ENCODE peak calls at places on chromosomes 13 and 19, in nine cellular contexts. H, W, P, U, K, B, S, F and E are unnamed samples.

GRCh38 chr13:41213919-41214318 is 19.6 kb upstream of the KBTBD7 start:
- DNase-seq in H (no peak), W (no peak), S (no peak), U (no peak), B (no peak), F (no peak), P (no peak), K (peak), E (no peak)

GRCh38 chr19:4660181-4660791 is 9.9 kb downstream of the MYDGF start:
- DNase-seq in K (peak), S (no peak), P (peak), B (no peak), H (peak), U (peak), F (no peak), W (peak), E (no peak)

GRCh38 chr13:101875717-101876393 is 423.4 kb downstream of the ITGBL1 start:
- DNase-seq in F (no peak), P (no peak), U (no peak), K (no peak), B (no peak), W (peak), S (no peak), H (no peak), E (peak)

GRCh38 chr13:38173403-38173802 is 176.2 kb upstream of the UFM1 start:
- DNase-seq in B (no peak), K (no peak), P (no peak), U (no peak), S (no peak), W (no peak), H (peak), F (no peak), E (no peak)

GRCh38 chr19:51366050-51366998 is at the start of gene ETFB:
- DNase-seq in B (peak), K (peak), W (peak), U (peak), F (peak), H (peak), P (peak), S (peak), E (peak)

GRCh38 chr19:33815410-33816340 is 19.0 kb downstream of the KCTD15 start:
- DNase-seq in P (no peak), W (no peak), U (no peak), F (no peak), H (no peak), K (peak), S (no peak), B (peak), E (no peak)

GRCh38 chr19:37855098-37855497 is 51.3 kb downstream of the WDR87 start:
- DNase-seq in U (no peak), K (no peak), B (peak), H (peak), W (no peak), P (no peak), F (no peak), S (no peak), E (no peak)

GRCh38 chr13:109628251-109628699 is 158.1 kb downstream of the IRS2 start:
- DNase-seq in P (no peak), U (no peak), H (no peak), B (no peak), K (no peak), W (no peak), F (no peak), S (no peak), E (peak)

GRCh38 chr19:18645035-18645511 is 8.2 kb downstream of the KLHL26 start:
- DNase-seq in U (no peak), H (no peak), P (no peak), S (no peak), K (no peak), F (no peak), W (no peak), B (no peak), E (no peak)

GRCh38 chr13:27556109-27556508 is 64.2 kb downstream of the LNX2 start:
- DNase-seq in F (no peak), B (no peak), P (no peak), S (no peak), U (no peak), H (no peak), K (peak), W (no peak), E (no peak)

GRCh38 chr13:47564041-47564440 is 437.0 kb downstream of the SUCLA2 start:
- DNase-seq in P (no peak), F (no peak), K (no peak), H (peak), W (peak), S (no peak), B (no peak), U (no peak), E (no peak)

GRCh38 chr19:14167013-14167593 is 30.7 kb upstream of the ASF1B start:
- DNase-seq in W (no peak), B (no peak), S (no peak), K (no peak), F (no peak), H (no peak), P (no peak), U (no peak), E (no peak)

GRCh38 chr13:50052478-50052877 is 37.2 kb downstream of the KCNRG start:
- DNase-seq in S (no peak), B (no peak), K (no peak), U (no peak), H (no peak), F (no peak), P (no peak), W (no peak), E (no peak)

DNA sequence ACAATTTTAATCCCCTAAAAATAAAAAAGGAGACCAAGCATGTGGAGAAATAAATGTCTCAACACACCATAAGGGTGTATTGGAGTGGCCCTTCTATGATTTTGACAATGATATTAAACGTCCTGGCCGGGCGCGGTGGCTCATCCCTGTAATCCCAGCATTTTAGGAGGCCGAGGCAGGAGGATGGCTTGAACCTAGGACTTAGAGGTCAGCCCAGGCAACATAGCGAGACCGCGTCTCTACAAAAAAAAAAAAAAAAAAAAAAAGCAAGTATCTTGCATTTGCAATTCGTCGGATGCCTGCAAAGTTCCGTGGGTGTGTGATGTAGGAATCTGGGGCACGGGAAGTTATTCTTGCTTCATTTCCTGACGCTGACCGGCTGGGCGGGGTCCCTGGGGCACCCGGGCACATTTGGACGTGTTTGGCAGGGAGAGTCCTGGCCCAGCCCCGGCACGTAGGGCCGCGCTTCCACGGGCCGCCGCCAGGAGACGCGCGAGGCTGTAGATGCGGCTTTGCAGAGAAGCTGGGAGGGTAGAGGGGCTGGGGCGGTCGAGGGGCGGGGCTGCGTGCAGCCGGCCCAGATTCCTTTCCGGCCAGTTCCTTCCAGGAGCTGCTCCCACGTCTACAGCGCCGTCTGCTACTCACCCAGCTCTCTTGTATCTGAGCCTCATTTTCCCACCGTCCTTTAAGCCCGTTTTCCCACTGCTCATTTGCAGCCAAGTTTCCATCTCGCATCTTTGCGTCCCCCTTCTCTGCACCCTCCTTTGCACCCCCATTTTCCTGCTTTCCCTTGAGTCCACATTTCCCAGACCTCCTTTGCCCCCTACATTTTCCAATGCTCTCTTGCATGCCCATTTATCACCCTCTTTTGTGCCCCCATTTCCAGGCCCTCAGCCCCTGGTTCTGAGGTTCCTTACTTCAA is 2.2 kb upstream of the TSPAN16 start:
- DNase-seq in W (peak), H (peak), U (peak), K (peak), P (peak), F (peak), S (peak), B (peak), E (peak)
- TF ChIP-seq REST in W (no peak), H (no peak), U (peak), K (no peak), P (no peak), F (no peak), S (no peak), B (peak), E (no peak)

DNA sequence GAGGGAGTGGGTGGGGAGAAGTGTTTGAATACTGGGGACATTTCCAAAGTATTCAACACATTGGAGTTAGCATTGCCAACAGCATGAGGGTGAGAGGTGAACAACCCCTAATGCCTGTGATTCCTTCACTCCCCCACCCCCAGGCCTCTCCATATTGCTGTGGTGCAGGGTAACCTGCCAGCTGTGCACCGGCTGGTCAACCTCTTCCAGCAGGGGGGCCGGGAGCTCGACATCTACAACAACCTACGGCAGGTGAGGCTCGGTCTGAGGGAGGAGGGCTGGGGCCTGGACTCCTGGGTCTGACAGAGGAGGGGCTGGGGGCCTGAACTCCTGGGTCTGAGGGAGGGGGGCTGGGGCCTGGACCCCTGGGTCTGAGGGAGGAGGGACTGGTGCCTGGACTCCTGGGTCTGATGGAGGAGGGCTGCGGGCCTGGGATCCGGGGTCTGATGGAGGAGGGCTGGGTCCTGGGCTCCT is 7.6 kb downstream of the BCL3 start:
- DNase-seq in K (no peak), P (no peak), U (no peak), S (no peak), H (no peak), W (no peak), B (no peak), F (no peak), E (no peak)
- H3K27ac ChIP-seq in K (no peak), P (peak), U (no peak), S (no peak), H (no peak), W (no peak), B (no peak), F (peak), E (peak)

GRCh38 chr13:111326981-111327642 is 6.7 kb downstream of the TEX29 start:
- DNase-seq in K (no peak), B (no peak), H (no peak), U (no peak), F (no peak), S (no peak), P (no peak), W (no peak), E (no peak)
- TF ChIP-seq REST in K (no peak), B (no peak), H (no peak), U (no peak), F (no peak), S (no peak), P (no peak), W (no peak), E (no peak)

GRCh38 chr19:56301152-56301551 is 13.5 kb downstream of the ZSCAN5A start:
- DNase-seq in F (no peak), B (no peak), U (no peak), W (no peak), K (no peak), H (peak), P (no peak), S (no peak), E (no peak)

GRCh38 chr19:56304243-56304642 is 10.4 kb downstream of the ZSCAN5A start:
- DNase-seq in U (no peak), F (no peak), S (no peak), K (no peak), W (no peak), H (no peak), P (no peak), B (no peak), E (no peak)

GRCh38 chr19:56299688-56300087 is 15.0 kb downstream of the ZSCAN5A start:
- DNase-seq in B (no peak), K (no peak), F (no peak), W (no peak), U (no peak), P (no peak), S (no peak), H (no peak), E (no peak)

GRCh38 chr19:56297010-56297409 is 17.6 kb downstream of the ZSCAN5A start:
- DNase-seq in W (no peak), P (no peak), H (no peak), F (no peak), K (no peak), U (no peak), B (no peak), S (no peak), E (no peak)

DNA sequence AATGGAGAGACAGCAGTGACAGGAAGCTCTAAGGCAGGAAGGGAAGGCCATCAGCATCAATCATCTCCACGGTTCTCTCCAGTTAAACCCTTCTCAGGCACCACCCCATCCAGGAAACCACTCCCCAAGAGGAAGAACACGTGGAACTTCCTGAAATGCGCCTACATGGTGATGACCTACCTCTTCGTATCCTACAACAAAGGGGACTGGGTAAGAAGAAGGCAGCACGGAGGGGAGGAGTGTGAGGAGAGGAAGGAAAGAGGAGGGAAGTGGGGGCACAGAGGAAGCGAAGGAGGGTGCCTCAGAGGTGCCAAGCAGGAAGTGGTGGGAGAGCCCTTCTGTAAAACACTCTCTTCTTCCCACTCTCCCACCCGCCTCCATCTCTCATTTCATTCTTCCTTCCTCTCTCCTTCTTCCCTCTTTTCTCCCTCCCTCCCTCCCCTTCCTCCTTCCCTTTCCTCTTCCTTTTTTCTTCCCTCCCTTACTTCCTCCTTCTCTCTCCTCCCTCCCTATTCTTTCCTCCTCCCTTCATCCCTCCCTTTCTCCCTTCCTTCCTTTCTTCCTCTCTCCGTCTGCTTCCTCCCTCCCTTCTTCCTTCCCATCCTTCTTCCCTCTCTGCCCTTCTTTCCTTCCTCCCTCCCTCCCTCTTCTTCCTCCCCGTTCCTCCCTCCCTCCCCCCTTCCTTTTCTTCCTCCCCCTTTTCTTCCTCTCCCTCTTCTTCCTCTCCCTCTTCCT is 12.6 kb downstream of the ZSCAN5A start:
- DNase-seq in U (no peak), B (no peak), H (no peak), F (no peak), K (peak), W (no peak), S (no peak), P (no peak), E (no peak)
- H3K27ac ChIP-seq in U (no peak), B (no peak), H (no peak), F (no peak), K (no peak), W (no peak), S (no peak), P (no peak), E (no peak)

DNA sequence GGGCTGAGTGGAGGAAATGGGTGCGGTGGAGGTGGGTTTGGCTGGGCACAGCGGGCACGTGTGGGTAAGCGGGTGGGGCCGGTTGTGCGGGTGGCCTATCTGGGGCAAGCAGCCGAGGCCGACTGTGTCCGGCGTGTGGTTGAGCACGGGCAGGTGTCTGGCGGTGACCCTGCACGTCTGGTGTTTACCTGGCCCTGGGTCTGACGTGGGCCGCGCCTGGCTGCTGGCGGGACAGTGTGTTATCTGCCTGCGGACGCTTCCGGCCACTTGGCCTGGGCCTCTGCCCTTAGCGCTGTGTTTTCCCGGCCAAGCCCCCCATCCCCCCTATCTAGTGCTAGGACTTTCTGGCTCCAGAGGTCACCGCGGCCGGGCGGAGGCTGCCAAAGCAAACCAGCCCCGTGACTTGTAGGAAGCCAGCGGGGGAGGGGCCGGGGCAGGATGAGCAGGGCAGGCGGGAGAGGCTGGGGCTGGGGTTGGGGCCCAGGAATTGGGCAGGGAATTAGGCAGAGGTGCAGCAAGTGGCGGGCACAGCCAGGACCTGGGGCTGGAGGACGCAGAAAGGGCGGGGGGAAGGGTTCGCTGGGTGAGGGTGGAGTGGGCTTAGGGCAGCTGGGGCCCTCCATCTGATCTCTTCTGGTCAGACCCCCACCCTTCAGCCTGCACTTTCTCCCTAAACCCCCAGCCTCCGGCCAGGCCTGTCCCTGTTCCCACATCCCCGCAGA is 534 bp upstream of the HPN start:
- DNase-seq in H (peak), P (no peak), K (no peak), W (peak), B (no peak), F (no peak), S (no peak), U (peak), E (no peak)
- TF ChIP-seq REST in H (no peak), P (no peak), K (no peak), W (peak), B (no peak), F (no peak), S (no peak), U (peak), E (no peak)

DNA sequence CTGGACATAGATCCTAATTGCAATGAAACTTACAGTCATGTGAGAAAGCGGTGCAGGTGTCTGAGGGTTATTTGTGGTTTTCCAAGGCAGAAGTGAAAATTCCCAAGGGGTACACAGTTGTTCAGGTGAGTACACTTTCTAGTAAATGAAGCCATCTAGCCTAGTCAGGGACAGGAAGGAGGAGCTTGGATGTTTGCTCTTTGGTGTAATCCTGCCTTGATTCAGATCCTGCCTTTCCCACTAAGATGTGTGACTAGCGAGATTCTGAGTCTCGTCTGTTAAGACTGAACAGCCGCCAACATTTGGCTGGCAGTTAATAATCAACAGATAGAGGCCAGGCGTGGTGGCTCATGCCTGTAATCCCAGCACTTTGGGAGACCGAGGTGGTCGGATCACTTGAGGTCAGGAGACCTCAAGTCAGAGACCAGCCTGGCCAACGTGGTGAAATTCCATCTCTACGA is 2.5 kb downstream of the RPS9 start:
- DNase-seq in K (no peak), U (no peak), P (no peak), W (peak), B (no peak), H (no peak), F (no peak), S (no peak), E (no peak)
- H3K27ac ChIP-seq in K (no peak), U (peak), P (peak), W (peak), B (peak), H (peak), F (no peak), S (no peak), E (peak)

GRCh38 chr19:7823902-7824301 is 6.1 kb upstream of the EVI5L start:
- DNase-seq in K (no peak), F (no peak), H (no peak), W (no peak), S (no peak), U (no peak), P (no peak), B (no peak), E (no peak)
- TF ChIP-seq REST in K (no peak), F (no peak), H (no peak), W (no peak), S (no peak), U (no peak), P (no peak), B (no peak), E (no peak)